ENCODE peak calls at places on chromosomes 12 and 14, in eight cellular contexts. U is HepG2, E is GM12878, V is upper lobe of left lung, K is Panc1, D is GM23338, A is K562, P is HCT116. H is an unnamed sample.

GRCh38 chr12:46452061-46452615 is 79.6 kb upstream of the SLC38A2 start:
- ATAC-seq in U (peak; percentile 60), V (no peak), E (no peak), P (peak; percentile 57), A (no peak), K (peak; percentile 53), D (peak; percentile 29), H (no peak)

GRCh38 chr12:105860556-105861207 is 278.1 kb downstream of the NUAK1 start:
- ATAC-seq in E (no peak), D (no peak), U (no peak), A (no peak), P (no peak), V (no peak), K (no peak), H (no peak)

GRCh38 chr12:101375573-101375972 is 32.0 kb downstream of the ARL1 start:
- ATAC-seq in P (no peak), E (no peak), V (no peak), K (no peak), A (no peak), D (no peak), U (no peak), H (no peak)

GRCh38 chr12:80443974-80444666 is at the start of gene PTPRQ:
- ATAC-seq in V (no peak), E (no peak), U (no peak), A (no peak), D (no peak), P (no peak), K (no peak), H (peak; percentile 72)

GRCh38 chr12:132380646-132381045 is 51.3 kb upstream of the GALNT9 start:
- ATAC-seq in K (no peak), U (no peak), P (no peak), A (no peak), V (no peak), D (no peak), E (no peak), H (no peak)

GRCh38 chr12:126558219-126558618 is 1493.0 kb downstream of the AACS start:
- ATAC-seq in D (no peak), U (no peak), P (no peak), K (no peak), A (no peak), V (no peak), E (no peak), H (no peak)

GRCh38 chr12:80222261-80222660 is 122.9 kb downstream of the OTOGL start:
- ATAC-seq in A (no peak), P (no peak), D (no peak), V (no peak), K (no peak), E (peak; percentile 53), U (no peak), H (no peak)

GRCh38 chr14:102927346-102927877 is 4.9 kb downstream of the AMN start:
- ATAC-seq in V (peak; percentile 78), P (peak; percentile 53), E (no peak), K (no peak), A (no peak), U (no peak), D (no peak), H (no peak)

GRCh38 chr12:52370906-52371608 is 3.8 kb upstream of the KRT85 start:
- ATAC-seq in V (peak; percentile 13), U (no peak), A (no peak), D (no peak), P (no peak), E (no peak), K (no peak), H (peak; percentile 87)

GRCh38 chr12:106595268-106595667 is 12.5 kb downstream of the RFX4 start:
- ATAC-seq in U (no peak), A (no peak), P (no peak), K (no peak), D (no peak), E (no peak), V (no peak), H (no peak)

GRCh38 chr12:4178424-4179184 is 95.0 kb upstream of the CCND2 start:
- ATAC-seq in U (no peak), D (no peak), E (peak; percentile 93), A (no peak), K (no peak), P (no peak), V (no peak), H (no peak)

GRCh38 chr14:86321151-86321550 is 791.2 kb downstream of the FLRT2 start:
- ATAC-seq in V (no peak), E (no peak), P (no peak), A (no peak), U (no peak), D (no peak), K (no peak), H (no peak)

GRCh38 chr12:64006211-64006610 is 161.7 kb downstream of the SRGAP1 start:
- ATAC-seq in A (no peak), K (no peak), V (no peak), D (no peak), P (no peak), E (no peak), U (no peak), H (no peak)
- H3K4me1 ChIP-seq in A (no peaks in the 10 kb centered on the region), K (peaks cover 6% of the 10 kb centered on the region), V (no peaks in the 10 kb centered on the region), D (no peaks in the 10 kb centered on the region), P (no peaks in the 10 kb centered on the region), E (no peaks in the 10 kb centered on the region), U (peaks cover 19% of the 10 kb centered on the region), H (no peaks in the 10 kb centered on the region)

GRCh38 chr12:10190558-10191388 is 11.9 kb downstream of the TMEM52B start:
- ATAC-seq in D (peak; percentile 99), U (peak; percentile 98), V (peak; percentile 93), P (peak; percentile 98), E (peak; percentile 99), K (peak; percentile 96), A (peak; percentile 96), H (peak; percentile 84)
- TF ChIP-seq POLR2AphosphoS5 in D (no peak), U (no peak), V (no peak), P (no peak), E (no peak), K (no peak), A (no peak), H (no peak)

GRCh38 chr12:122884091-122884826 is 11.7 kb downstream of the VPS37B start:
- ATAC-seq in E (no peak), D (no peak), A (no peak), K (no peak), P (no peak), U (peak; percentile 13), V (no peak), H (no peak)
- H3K4me1 ChIP-seq in E (peaks cover 31% of the 10 kb centered on the region), D (no peaks in the 10 kb centered on the region), A (peaks cover 50% of the 10 kb centered on the region), K (peaks cover 88% of the 10 kb centered on the region), P (peaks cover 32% of the 10 kb centered on the region), U (peaks cover 67% of the 10 kb centered on the region), V (peaks cover 53% of the 10 kb centered on the region), H (peaks cover 36% of the 10 kb centered on the region)

DNA sequence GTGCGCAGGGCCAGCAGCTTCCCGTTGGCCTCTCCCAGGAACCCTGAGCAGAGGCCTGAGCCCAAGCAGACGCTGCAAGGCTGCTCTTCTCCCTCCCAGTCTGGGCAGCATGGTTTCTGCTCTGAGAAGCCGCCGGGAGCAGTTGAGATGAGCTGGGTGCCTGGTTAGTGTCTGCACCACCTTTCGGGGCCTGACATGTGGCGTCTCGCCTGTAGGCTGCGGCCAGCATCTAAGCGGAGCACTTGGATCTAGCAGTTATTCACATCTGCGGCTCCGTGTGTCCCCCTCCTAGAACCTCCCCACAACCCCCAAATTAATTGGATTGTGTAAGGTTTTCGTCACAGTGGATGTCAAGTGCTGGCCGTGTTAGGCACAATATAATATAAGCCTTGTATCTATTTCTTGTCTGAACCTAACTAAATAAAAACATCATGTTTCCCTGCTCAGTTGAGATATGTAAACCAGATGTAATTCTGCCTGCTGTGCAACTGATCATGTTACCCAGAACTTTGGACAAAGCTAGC is 45.6 kb downstream of the ELK3 start:
- ATAC-seq in V (no peak), P (no peak), K (no peak), U (no peak), A (no peak), E (no peak), D (peak; percentile 56), H (peak; percentile 56)
- TF ChIP-seq POLR2AphosphoS5 in V (no peak), P (no peak), K (no peak), U (no peak), A (no peak), E (peak; percentile 37), D (no peak), H (peak; percentile 89)

GRCh38 chr12:6962285-6963015 is 8.0 kb downstream of the PHB2 start:
- ATAC-seq in E (no peak), D (peak; percentile 9), P (peak; percentile 45), U (peak; percentile 29), K (no peak), V (peak; percentile 76), A (peak; percentile 2), H (no peak)

GRCh38 chr12:6963016-6963731 is 7.3 kb downstream of the PHB2 start:
- ATAC-seq in K (no peak), D (peak; percentile 60), V (peak; percentile 92), U (no peak), A (no peak), P (peak; percentile 72), E (no peak), H (no peak)

GRCh38 chr12:6961278-6961694 is 9.2 kb downstream of the PHB2 start:
- ATAC-seq in D (peak; percentile 6), A (peak; percentile 8), K (no peak), E (peak; percentile 42), V (peak; percentile 48), P (peak; percentile 31), U (no peak), H (no peak)

GRCh38 chr12:6960291-6961277 is 9.4 kb downstream of the PTPN6 start:
- ATAC-seq in K (peak; percentile 35), V (no peak), A (peak; percentile 50), U (no peak), E (peak; percentile 34), P (no peak), D (peak; percentile 0), H (no peak)

DNA sequence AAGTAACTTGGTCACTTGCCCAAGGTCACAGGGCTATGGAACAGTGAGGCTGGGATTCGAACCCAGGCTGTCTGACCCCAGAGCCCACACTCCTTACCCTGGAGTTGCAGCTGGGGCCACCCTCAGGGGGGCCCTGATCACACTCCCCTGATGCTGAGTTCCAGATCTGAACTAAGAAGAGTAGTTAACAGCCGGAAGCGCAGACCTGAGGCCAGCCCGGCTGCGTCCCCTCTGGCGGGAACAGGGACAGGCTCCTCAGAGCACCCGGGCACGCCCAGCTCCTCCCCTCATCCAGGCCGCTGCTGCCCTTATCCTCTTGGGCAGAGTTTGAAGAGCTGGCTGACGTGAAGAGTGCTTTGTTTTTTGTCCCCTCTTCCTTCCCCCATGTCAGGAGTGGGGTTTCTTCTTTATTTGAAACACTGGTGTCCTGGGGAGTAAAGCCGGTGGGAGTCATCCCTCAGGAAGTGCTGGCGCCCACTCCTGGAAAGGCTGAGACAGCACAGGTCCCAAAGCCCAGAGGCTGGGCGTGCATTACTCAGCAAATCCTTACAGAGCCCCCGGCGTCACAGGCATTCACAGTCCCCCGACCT is 8.7 kb downstream of the PHB2 start:
- ATAC-seq in U (peak; percentile 85), V (peak; percentile 75), A (peak; percentile 85), D (peak; percentile 54), K (peak; percentile 67), P (peak; percentile 54), E (peak; percentile 28), H (peak; percentile 58)
- H3K4me1 ChIP-seq in U (peaks cover 39% of the 10 kb centered on the region), V (peaks cover 73% of the 10 kb centered on the region), A (peaks cover 44% of the 10 kb centered on the region), D (peaks cover 38% of the 10 kb centered on the region), K (peaks cover 17% of the 10 kb centered on the region), P (peaks cover 28% of the 10 kb centered on the region), E (peaks cover 65% of the 10 kb centered on the region), H (peaks cover 63% of the 10 kb centered on the region)

H was measured in gastroesophageal sphincter.